ENCODE peak calls at places on chromosome 21, in seven cellular contexts. One of them, this sample, is unnamed.

GRCh38 chr21:26773058-26773457 is 72.2 kb downstream of the ADAMTS1 start:
- DNase-seq in BJ: no peak
- DNase-seq in right lobe of liver: no peak
- DNase-seq in ascending aorta: no peak
- DNase-seq in endothelial cell: no peak
- DNase-seq in endodermal cell: no peak
- DNase-seq in GM12865: no peak
- DNase-seq in this sample: no peak

GRCh38 chr21:40371329-40371728 is 475.6 kb downstream of the DSCAM start:
- DNase-seq in BJ: no peak
- DNase-seq in ascending aorta: no peak
- DNase-seq in GM12865: no peak
- DNase-seq in right lobe of liver: no peak
- DNase-seq in endothelial cell: no peak
- DNase-seq in endodermal cell: no peak
- DNase-seq in this sample: no peak

GRCh38 chr21:16366207-16366606 is 636.4 kb downstream of the USP25 start:
- DNase-seq in BJ: no peak
- DNase-seq in ascending aorta: no peak
- DNase-seq in endodermal cell: no peak
- DNase-seq in endothelial cell: no peak
- DNase-seq in right lobe of liver: no peak
- DNase-seq in GM12865: no peak
- DNase-seq in this sample: no peak

GRCh38 chr21:25561668-25562641 is 45.3 kb downstream of the MRPL39 start:
- DNase-seq in endothelial cell: peak
- DNase-seq in GM12865: peak
- DNase-seq in endodermal cell: peak
- DNase-seq in BJ: peak
- DNase-seq in right lobe of liver: peak
- DNase-seq in ascending aorta: peak
- DNase-seq in this sample: peak

GRCh38 chr21:16145479-16145878 is 415.7 kb downstream of the USP25 start:
- DNase-seq in BJ: no peak
- DNase-seq in right lobe of liver: no peak
- DNase-seq in ascending aorta: no peak
- DNase-seq in GM12865: no peak
- DNase-seq in endothelial cell: no peak
- DNase-seq in endodermal cell: no peak
- DNase-seq in this sample: no peak

GRCh38 chr21:17051054-17051453 is 461.8 kb upstream of the CXADR start:
- DNase-seq in endodermal cell: peak
- DNase-seq in ascending aorta: no peak
- DNase-seq in GM12865: no peak
- DNase-seq in right lobe of liver: no peak
- DNase-seq in BJ: no peak
- DNase-seq in endothelial cell: no peak
- DNase-seq in this sample: no peak

GRCh38 chr21:44912158-44912473 is 8.6 kb downstream of the ITGB2 start:
- DNase-seq in right lobe of liver: peak
- DNase-seq in endodermal cell: no peak
- DNase-seq in BJ: no peak
- DNase-seq in ascending aorta: no peak
- DNase-seq in endothelial cell: no peak
- DNase-seq in GM12865: no peak
- DNase-seq in this sample: no peak

GRCh38 chr21:37762606-37763005 is 153.7 kb downstream of the KCNJ6 start:
- DNase-seq in endothelial cell: no peak
- DNase-seq in right lobe of liver: no peak
- DNase-seq in endodermal cell: peak
- DNase-seq in BJ: no peak
- DNase-seq in ascending aorta: no peak
- DNase-seq in GM12865: no peak
- DNase-seq in this sample: no peak

GRCh38 chr21:44650265-44650972 is 4.0 kb downstream of the KRTAP12-4 start:
- DNase-seq in endothelial cell: no peak
- DNase-seq in BJ: no peak
- DNase-seq in GM12865: no peak
- DNase-seq in right lobe of liver: no peak
- DNase-seq in endodermal cell: no peak
- DNase-seq in ascending aorta: no peak
- DNase-seq in this sample: no peak

GRCh38 chr21:8997011-8997440 is 1524.4 kb upstream of the TPTE start:
- DNase-seq in endothelial cell: no peak
- DNase-seq in GM12865: no peak
- DNase-seq in BJ: no peak
- DNase-seq in endodermal cell: no peak
- DNase-seq in ascending aorta: no peak
- DNase-seq in right lobe of liver: no peak
- DNase-seq in this sample: no peak

GRCh38 chr21:15483138-15483780 is 246.5 kb upstream of the USP25 start:
- DNase-seq in BJ: peak
- DNase-seq in endodermal cell: peak
- DNase-seq in ascending aorta: peak
- DNase-seq in GM12865: peak
- DNase-seq in right lobe of liver: peak
- DNase-seq in endothelial cell: peak
- DNase-seq in this sample: peak

GRCh38 chr21:44568667-44569556 is 4.6 kb upstream of the KRTAP10-4 start:
- DNase-seq in endodermal cell: no peak
- DNase-seq in right lobe of liver: no peak
- DNase-seq in BJ: no peak
- DNase-seq in GM12865: no peak
- DNase-seq in ascending aorta: no peak
- DNase-seq in endothelial cell: no peak
- DNase-seq in this sample: no peak

GRCh38 chr21:26388731-26389231 is 184.3 kb downstream of the CYYR1 start:
- DNase-seq in endodermal cell: no peak
- DNase-seq in right lobe of liver: no peak
- DNase-seq in GM12865: no peak
- DNase-seq in BJ: peak
- DNase-seq in endothelial cell: no peak
- DNase-seq in ascending aorta: no peak
- DNase-seq in this sample: no peak

GRCh38 chr21:25528511-25528910 is 78.8 kb downstream of the MRPL39 start:
- DNase-seq in ascending aorta: no peak
- DNase-seq in right lobe of liver: no peak
- DNase-seq in endodermal cell: no peak
- DNase-seq in endothelial cell: no peak
- DNase-seq in GM12865: no peak
- DNase-seq in BJ: no peak
- DNase-seq in this sample: no peak

GRCh38 chr21:37072239-37072987 is 458 bp downstream of the PIGP start:
- DNase-seq in BJ: peak
- DNase-seq in right lobe of liver: peak
- DNase-seq in GM12865: no peak
- DNase-seq in endothelial cell: no peak
- DNase-seq in endodermal cell: no peak
- DNase-seq in ascending aorta: peak
- DNase-seq in this sample: no peak

GRCh38 chr21:15121097-15121654 is 56.4 kb upstream of the NRIP1 start:
- DNase-seq in BJ: no peak
- DNase-seq in endodermal cell: no peak
- DNase-seq in ascending aorta: no peak
- DNase-seq in endothelial cell: no peak
- DNase-seq in GM12865: no peak
- DNase-seq in right lobe of liver: no peak
- DNase-seq in this sample: no peak

DNA sequence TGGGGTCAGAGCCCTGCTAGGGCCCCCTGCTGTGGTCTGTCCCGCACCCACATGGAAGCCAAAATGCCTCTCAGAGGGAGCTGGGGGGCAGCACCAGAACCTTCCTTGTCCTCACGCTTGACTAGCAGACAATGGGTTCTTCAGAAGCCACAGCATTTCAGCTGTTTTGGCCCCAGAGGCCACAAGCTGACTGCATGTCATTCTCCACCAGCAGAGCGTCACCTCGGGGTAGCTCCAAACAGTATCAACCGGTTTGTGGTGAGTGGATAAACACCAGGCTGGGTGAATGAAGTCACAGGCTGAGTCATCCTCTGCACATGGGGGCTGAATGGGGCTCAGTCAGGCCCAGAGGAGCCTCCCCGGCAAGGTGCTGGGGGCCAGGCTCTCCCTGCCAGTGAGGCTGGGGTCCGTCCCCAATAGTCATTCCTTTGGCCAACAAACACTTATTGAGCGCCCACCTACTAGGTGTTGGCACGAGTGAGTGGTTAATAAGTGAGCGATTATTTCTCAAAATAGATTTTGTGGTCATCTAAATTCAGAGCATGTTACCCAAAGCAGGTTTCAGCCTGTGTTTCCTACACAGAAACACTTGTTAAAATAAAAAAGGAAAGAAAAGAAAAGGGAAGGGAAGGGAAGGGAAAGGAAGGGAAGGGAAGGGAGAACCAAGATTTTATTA is 9.1 kb downstream of the OLIG1 start:
- DNase-seq in BJ: no peak
- DNase-seq in endothelial cell: no peak
- DNase-seq in ascending aorta: no peak
- DNase-seq in GM12865: peak
- DNase-seq in endodermal cell: no peak
- DNase-seq in right lobe of liver: no peak
- DNase-seq in this sample: no peak
- TF ChIP-seq CTCF in BJ: no peak
- TF ChIP-seq CTCF in endothelial cell: no peak
- TF ChIP-seq CTCF in ascending aorta: no peak
- TF ChIP-seq CTCF in GM12865: peak
- TF ChIP-seq CTCF in endodermal cell: no peak
- TF ChIP-seq CTCF in right lobe of liver: no peak
- TF ChIP-seq CTCF in this sample: no peak

GRCh38 chr21:41642399-41642798 is 124.5 kb downstream of the RIPK4 start:
- DNase-seq in ascending aorta: no peak
- DNase-seq in endodermal cell: no peak
- DNase-seq in endothelial cell: no peak
- DNase-seq in BJ: no peak
- DNase-seq in GM12865: no peak
- DNase-seq in right lobe of liver: peak
- DNase-seq in this sample: no peak
- TF ChIP-seq CTCF in ascending aorta: no peak
- TF ChIP-seq CTCF in endodermal cell: no peak
- TF ChIP-seq CTCF in endothelial cell: no peak
- TF ChIP-seq CTCF in BJ: no peak
- TF ChIP-seq CTCF in GM12865: no peak
- TF ChIP-seq CTCF in right lobe of liver: no peak
- TF ChIP-seq CTCF in this sample: no peak

DNA sequence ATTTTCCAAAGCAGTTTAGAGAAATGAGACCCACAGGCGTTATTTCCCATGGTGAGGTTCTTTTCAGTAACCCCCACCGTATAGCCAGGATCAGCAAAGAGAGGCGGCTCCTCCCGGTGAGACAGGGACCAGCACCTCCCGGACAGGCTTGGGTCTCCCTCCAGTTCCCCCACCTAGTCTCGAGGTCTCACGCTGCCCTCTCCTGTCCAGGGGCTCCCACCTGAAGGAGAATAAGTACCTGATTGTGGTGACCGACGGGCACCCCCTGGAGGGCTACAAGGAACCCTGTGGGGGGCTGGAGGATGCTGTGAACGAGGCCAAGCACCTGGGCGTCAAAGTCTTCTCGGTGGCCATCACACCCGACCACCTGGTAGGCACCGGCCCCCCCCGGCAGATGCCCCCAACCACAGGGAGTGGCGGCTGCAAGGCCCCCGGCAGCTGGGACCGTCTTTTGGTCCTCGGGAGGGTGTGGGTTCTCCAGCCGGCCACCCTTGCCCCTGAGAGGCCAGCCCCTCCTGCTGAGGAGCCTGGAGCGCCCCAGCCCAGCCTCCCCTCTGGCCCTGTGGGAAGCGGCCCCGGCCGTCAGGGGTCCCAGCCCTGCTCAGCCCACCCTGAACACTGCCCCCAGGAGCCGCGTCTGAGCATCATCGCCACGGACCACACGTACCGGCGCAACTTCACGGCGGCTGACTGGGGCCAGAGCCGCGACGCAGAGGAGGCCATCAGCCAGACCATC is 4.9 kb downstream of the COL6A1 start:
- DNase-seq in GM12865: no peak
- DNase-seq in BJ: no peak
- DNase-seq in ascending aorta: no peak
- DNase-seq in endothelial cell: peak
- DNase-seq in right lobe of liver: no peak
- DNase-seq in endodermal cell: no peak
- DNase-seq in this sample: peak
- TF ChIP-seq CTCF in GM12865: no peak
- TF ChIP-seq CTCF in BJ: no peak
- TF ChIP-seq CTCF in ascending aorta: no peak
- TF ChIP-seq CTCF in endothelial cell: no peak
- TF ChIP-seq CTCF in right lobe of liver: no peak
- TF ChIP-seq CTCF in endodermal cell: no peak
- TF ChIP-seq CTCF in this sample: no peak

GRCh38 chr21:42309753-42310213 is 5.4 kb downstream of the TFF3 start:
- DNase-seq in GM12865: peak
- DNase-seq in endodermal cell: peak
- DNase-seq in right lobe of liver: no peak
- DNase-seq in endothelial cell: peak
- DNase-seq in BJ: no peak
- DNase-seq in ascending aorta: peak
- DNase-seq in this sample: peak

GRCh38 chr21:42307106-42307505 is 8.1 kb downstream of the TFF3 start:
- DNase-seq in GM12865: no peak
- DNase-seq in endodermal cell: peak
- DNase-seq in endothelial cell: no peak
- DNase-seq in ascending aorta: peak
- DNase-seq in right lobe of liver: no peak
- DNase-seq in BJ: no peak
- DNase-seq in this sample: peak

GRCh38 chr21:42308161-42308913 is 6.9 kb downstream of the TFF3 start:
- DNase-seq in endodermal cell: peak
- DNase-seq in GM12865: no peak
- DNase-seq in right lobe of liver: no peak
- DNase-seq in ascending aorta: peak
- DNase-seq in BJ: no peak
- DNase-seq in endothelial cell: no peak
- DNase-seq in this sample: peak

GRCh38 chr21:42310411-42311001 is 4.7 kb downstream of the TFF3 start:
- DNase-seq in endothelial cell: no peak
- DNase-seq in BJ: no peak
- DNase-seq in ascending aorta: peak
- DNase-seq in right lobe of liver: no peak
- DNase-seq in GM12865: no peak
- DNase-seq in endodermal cell: peak
- DNase-seq in this sample: peak

DNA sequence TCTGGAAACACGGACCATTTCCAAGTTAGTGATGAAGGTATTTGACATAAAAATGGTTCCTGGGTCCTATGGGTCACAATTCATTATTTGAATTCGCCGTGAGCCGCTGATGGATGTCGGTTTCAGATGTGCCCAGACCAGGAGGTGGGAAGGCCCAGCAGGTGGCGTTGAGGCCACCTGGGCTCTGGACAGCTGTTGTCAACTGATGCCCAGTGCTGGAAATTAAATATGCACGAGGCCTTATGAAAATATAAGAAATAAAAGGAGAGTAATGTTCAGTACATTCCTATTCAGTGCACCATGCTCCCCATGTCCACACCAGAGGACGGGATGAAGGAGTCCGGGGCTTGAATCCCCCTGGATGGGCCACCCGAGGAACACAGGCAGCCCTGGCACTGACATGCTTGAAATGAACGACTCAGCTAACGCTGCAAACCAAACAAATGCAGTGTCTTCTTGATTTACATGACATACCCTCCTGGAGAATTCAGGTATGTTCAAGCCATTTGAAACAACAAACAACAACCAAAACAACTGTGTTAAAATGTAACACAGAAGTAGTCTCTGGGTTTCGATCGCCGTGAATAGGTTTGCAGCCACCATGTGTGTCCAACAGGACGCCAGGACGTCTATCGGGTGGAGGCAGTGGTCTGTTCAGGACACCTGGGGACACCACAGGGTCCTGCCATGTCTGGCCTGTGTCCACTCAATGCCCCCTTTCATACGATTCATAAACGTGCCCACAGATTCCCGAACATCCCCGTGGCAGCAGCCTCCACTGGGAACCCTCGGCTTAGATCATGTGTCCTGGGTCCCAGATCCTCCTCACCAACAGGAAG is 6.1 kb downstream of the TFF3 start:
- DNase-seq in ascending aorta: peak
- DNase-seq in right lobe of liver: no peak
- DNase-seq in endodermal cell: peak
- DNase-seq in GM12865: no peak
- DNase-seq in endothelial cell: no peak
- DNase-seq in BJ: no peak
- DNase-seq in this sample: peak
- TF ChIP-seq CTCF in ascending aorta: no peak
- TF ChIP-seq CTCF in right lobe of liver: no peak
- TF ChIP-seq CTCF in endodermal cell: no peak
- TF ChIP-seq CTCF in GM12865: no peak
- TF ChIP-seq CTCF in endothelial cell: no peak
- TF ChIP-seq CTCF in BJ: no peak
- TF ChIP-seq CTCF in this sample: no peak

This sample was measured in activated B cell treated with CpG ODN at 0.5 μM for 24 hours.